ENCODE peak calls at places on chromosomes 6 and 20, in ten cellular contexts. One of them, this sample, is unnamed.

GRCh38 chr6:88651400-88651799 is 312.0 kb downstream of the RNGTT start:
- DNase-seq in upper lobe of right lung: no peak
- DNase-seq in stimulated activated naive CD8-positive, alpha-beta T cell treated with anti-CD3 and anti-CD28 coated beads, Interleukin-15, Interleukin-2, amounts not matched to agents 100 U/mL and 50 U/mL, for 24 hours: no peak
- DNase-seq in keratinocyte: no peak
- DNase-seq in PC-9: no peak
- DNase-seq in AG09319: no peak
- DNase-seq in kidney: no peak
- DNase-seq in cerebellum: no peak
- DNase-seq in skeletal muscle cell: no peak
- DNase-seq in GM23248: no peak
- DNase-seq in this sample: no peak

GRCh38 chr6:122749451-122750050 is 30.0 kb upstream of the FABP7 start:
- DNase-seq in upper lobe of right lung: no peak
- DNase-seq in stimulated activated naive CD8-positive, alpha-beta T cell treated with anti-CD3 and anti-CD28 coated beads, Interleukin-15, Interleukin-2, amounts not matched to agents 100 U/mL and 50 U/mL, for 24 hours: no peak
- DNase-seq in keratinocyte: no peak
- DNase-seq in PC-9: no peak
- DNase-seq in AG09319: no peak
- DNase-seq in kidney: no peak
- DNase-seq in cerebellum: no peak
- DNase-seq in skeletal muscle cell: no peak
- DNase-seq in GM23248: no peak
- DNase-seq in this sample: no peak

GRCh38 chr6:53441035-53441493 is 92.3 kb upstream of the ELOVL5 start:
- DNase-seq in upper lobe of right lung: no peak
- DNase-seq in stimulated activated naive CD8-positive, alpha-beta T cell treated with anti-CD3 and anti-CD28 coated beads, Interleukin-15, Interleukin-2, amounts not matched to agents 100 U/mL and 50 U/mL, for 24 hours: no peak
- DNase-seq in keratinocyte: no peak
- DNase-seq in PC-9: no peak
- DNase-seq in AG09319: no peak
- DNase-seq in kidney: no peak
- DNase-seq in cerebellum: no peak
- DNase-seq in skeletal muscle cell: no peak
- DNase-seq in GM23248: peak
- DNase-seq in this sample: no peak

GRCh38 chr6:73182021-73182607 is 43.2 kb downstream of the KHDC1L start:
- DNase-seq in upper lobe of right lung: no peak
- DNase-seq in stimulated activated naive CD8-positive, alpha-beta T cell treated with anti-CD3 and anti-CD28 coated beads, Interleukin-15, Interleukin-2, amounts not matched to agents 100 U/mL and 50 U/mL, for 24 hours: no peak
- DNase-seq in keratinocyte: no peak
- DNase-seq in PC-9: no peak
- DNase-seq in AG09319: no peak
- DNase-seq in kidney: no peak
- DNase-seq in cerebellum: no peak
- DNase-seq in skeletal muscle cell: no peak
- DNase-seq in GM23248: no peak
- DNase-seq in this sample: no peak

GRCh38 chr20:13286600-13286999 is 65.5 kb downstream of the ISM1 start:
- DNase-seq in upper lobe of right lung: peak
- DNase-seq in stimulated activated naive CD8-positive, alpha-beta T cell treated with anti-CD3 and anti-CD28 coated beads, Interleukin-15, Interleukin-2, amounts not matched to agents 100 U/mL and 50 U/mL, for 24 hours: no peak
- DNase-seq in keratinocyte: peak
- DNase-seq in PC-9: no peak
- DNase-seq in AG09319: no peak
- DNase-seq in kidney: no peak
- DNase-seq in cerebellum: no peak
- DNase-seq in skeletal muscle cell: no peak
- DNase-seq in GM23248: no peak
- DNase-seq in this sample: no peak

GRCh38 chr6:151082079-151082478 is 157.7 kb upstream of the AKAP12 start:
- DNase-seq in upper lobe of right lung: no peak
- DNase-seq in stimulated activated naive CD8-positive, alpha-beta T cell treated with anti-CD3 and anti-CD28 coated beads, Interleukin-15, Interleukin-2, amounts not matched to agents 100 U/mL and 50 U/mL, for 24 hours: no peak
- DNase-seq in keratinocyte: no peak
- DNase-seq in PC-9: peak
- DNase-seq in AG09319: no peak
- DNase-seq in kidney: no peak
- DNase-seq in cerebellum: no peak
- DNase-seq in skeletal muscle cell: no peak
- DNase-seq in GM23248: no peak
- DNase-seq in this sample: no peak

GRCh38 chr20:25991051-25991755 is 294.6 kb upstream of the ZNF337 start:
- DNase-seq in upper lobe of right lung: no peak
- DNase-seq in stimulated activated naive CD8-positive, alpha-beta T cell treated with anti-CD3 and anti-CD28 coated beads, Interleukin-15, Interleukin-2, amounts not matched to agents 100 U/mL and 50 U/mL, for 24 hours: no peak
- DNase-seq in keratinocyte: no peak
- DNase-seq in PC-9: no peak
- DNase-seq in AG09319: no peak
- DNase-seq in kidney: no peak
- DNase-seq in cerebellum: no peak
- DNase-seq in skeletal muscle cell: no peak
- DNase-seq in GM23248: no peak
- DNase-seq in this sample: no peak

GRCh38 chr6:7615611-7616383 is 25.8 kb downstream of the SNRNP48 start:
- DNase-seq in upper lobe of right lung: no peak
- DNase-seq in stimulated activated naive CD8-positive, alpha-beta T cell treated with anti-CD3 and anti-CD28 coated beads, Interleukin-15, Interleukin-2, amounts not matched to agents 100 U/mL and 50 U/mL, for 24 hours: peak
- DNase-seq in keratinocyte: peak
- DNase-seq in PC-9: peak
- DNase-seq in AG09319: peak
- DNase-seq in kidney: no peak
- DNase-seq in cerebellum: peak
- DNase-seq in skeletal muscle cell: no peak
- DNase-seq in GM23248: peak
- DNase-seq in this sample: no peak

GRCh38 chr6:155100087-155100486 is 105.0 kb downstream of the TIAM2 start:
- DNase-seq in upper lobe of right lung: no peak
- DNase-seq in stimulated activated naive CD8-positive, alpha-beta T cell treated with anti-CD3 and anti-CD28 coated beads, Interleukin-15, Interleukin-2, amounts not matched to agents 100 U/mL and 50 U/mL, for 24 hours: no peak
- DNase-seq in keratinocyte: no peak
- DNase-seq in PC-9: no peak
- DNase-seq in AG09319: no peak
- DNase-seq in kidney: no peak
- DNase-seq in cerebellum: peak
- DNase-seq in skeletal muscle cell: peak
- DNase-seq in GM23248: no peak
- DNase-seq in this sample: peak

GRCh38 chr6:26243742-26244141 is 121.3 kb upstream of the BTN3A2 start:
- DNase-seq in upper lobe of right lung: no peak
- DNase-seq in stimulated activated naive CD8-positive, alpha-beta T cell treated with anti-CD3 and anti-CD28 coated beads, Interleukin-15, Interleukin-2, amounts not matched to agents 100 U/mL and 50 U/mL, for 24 hours: no peak
- DNase-seq in keratinocyte: no peak
- DNase-seq in PC-9: no peak
- DNase-seq in AG09319: no peak
- DNase-seq in kidney: no peak
- DNase-seq in cerebellum: no peak
- DNase-seq in skeletal muscle cell: no peak
- DNase-seq in GM23248: no peak
- DNase-seq in this sample: no peak

GRCh38 chr6:123193298-123193697 is 197.3 kb downstream of the CLVS2 start:
- DNase-seq in upper lobe of right lung: no peak
- DNase-seq in stimulated activated naive CD8-positive, alpha-beta T cell treated with anti-CD3 and anti-CD28 coated beads, Interleukin-15, Interleukin-2, amounts not matched to agents 100 U/mL and 50 U/mL, for 24 hours: no peak
- DNase-seq in keratinocyte: no peak
- DNase-seq in PC-9: no peak
- DNase-seq in AG09319: no peak
- DNase-seq in kidney: no peak
- DNase-seq in cerebellum: no peak
- DNase-seq in skeletal muscle cell: no peak
- DNase-seq in GM23248: no peak
- DNase-seq in this sample: no peak

GRCh38 chr20:61575151-61575937 is 323.3 kb downstream of the CDH4 start:
- DNase-seq in upper lobe of right lung: no peak
- DNase-seq in stimulated activated naive CD8-positive, alpha-beta T cell treated with anti-CD3 and anti-CD28 coated beads, Interleukin-15, Interleukin-2, amounts not matched to agents 100 U/mL and 50 U/mL, for 24 hours: no peak
- DNase-seq in keratinocyte: no peak
- DNase-seq in PC-9: no peak
- DNase-seq in AG09319: no peak
- DNase-seq in kidney: no peak
- DNase-seq in cerebellum: no peak
- DNase-seq in skeletal muscle cell: no peak
- DNase-seq in GM23248: no peak
- DNase-seq in this sample: no peak

GRCh38 chr6:133843098-133843497 is 45.8 kb upstream of the TCF21 start:
- DNase-seq in upper lobe of right lung: no peak
- DNase-seq in stimulated activated naive CD8-positive, alpha-beta T cell treated with anti-CD3 and anti-CD28 coated beads, Interleukin-15, Interleukin-2, amounts not matched to agents 100 U/mL and 50 U/mL, for 24 hours: no peak
- DNase-seq in keratinocyte: no peak
- DNase-seq in PC-9: no peak
- DNase-seq in AG09319: no peak
- DNase-seq in kidney: no peak
- DNase-seq in cerebellum: no peak
- DNase-seq in skeletal muscle cell: no peak
- DNase-seq in GM23248: no peak
- DNase-seq in this sample: no peak

GRCh38 chr20:64166712-64167615 is 2.7 kb downstream of the MYT1 start:
- DNase-seq in upper lobe of right lung: no peak
- DNase-seq in stimulated activated naive CD8-positive, alpha-beta T cell treated with anti-CD3 and anti-CD28 coated beads, Interleukin-15, Interleukin-2, amounts not matched to agents 100 U/mL and 50 U/mL, for 24 hours: no peak
- DNase-seq in keratinocyte: no peak
- DNase-seq in PC-9: no peak
- DNase-seq in AG09319: no peak
- DNase-seq in kidney: peak
- DNase-seq in cerebellum: peak
- DNase-seq in skeletal muscle cell: no peak
- DNase-seq in GM23248: peak
- DNase-seq in this sample: no peak

GRCh38 chr6:149130093-149130872 is 187.2 kb upstream of the TAB2 start:
- DNase-seq in upper lobe of right lung: no peak
- DNase-seq in stimulated activated naive CD8-positive, alpha-beta T cell treated with anti-CD3 and anti-CD28 coated beads, Interleukin-15, Interleukin-2, amounts not matched to agents 100 U/mL and 50 U/mL, for 24 hours: no peak
- DNase-seq in keratinocyte: no peak
- DNase-seq in PC-9: peak
- DNase-seq in AG09319: no peak
- DNase-seq in kidney: no peak
- DNase-seq in cerebellum: no peak
- DNase-seq in skeletal muscle cell: no peak
- DNase-seq in GM23248: peak
- DNase-seq in this sample: no peak

GRCh38 chr6:10411915-10412164 is 3.0 kb downstream of the TFAP2A start:
- DNase-seq in upper lobe of right lung: no peak
- DNase-seq in stimulated activated naive CD8-positive, alpha-beta T cell treated with anti-CD3 and anti-CD28 coated beads, Interleukin-15, Interleukin-2, amounts not matched to agents 100 U/mL and 50 U/mL, for 24 hours: no peak
- DNase-seq in keratinocyte: no peak
- DNase-seq in PC-9: no peak
- DNase-seq in AG09319: no peak
- DNase-seq in kidney: no peak
- DNase-seq in cerebellum: peak
- DNase-seq in skeletal muscle cell: no peak
- DNase-seq in GM23248: no peak
- DNase-seq in this sample: no peak

GRCh38 chr20:57882451-57883161 is 172.8 kb upstream of the PMEPA1 start:
- DNase-seq in upper lobe of right lung: no peak
- DNase-seq in stimulated activated naive CD8-positive, alpha-beta T cell treated with anti-CD3 and anti-CD28 coated beads, Interleukin-15, Interleukin-2, amounts not matched to agents 100 U/mL and 50 U/mL, for 24 hours: no peak
- DNase-seq in keratinocyte: no peak
- DNase-seq in PC-9: peak
- DNase-seq in AG09319: no peak
- DNase-seq in kidney: no peak
- DNase-seq in cerebellum: no peak
- DNase-seq in skeletal muscle cell: no peak
- DNase-seq in GM23248: peak
- DNase-seq in this sample: no peak

GRCh38 chr6:104472245-104472644 is 387.5 kb downstream of the HACE1 start:
- DNase-seq in upper lobe of right lung: no peak
- DNase-seq in stimulated activated naive CD8-positive, alpha-beta T cell treated with anti-CD3 and anti-CD28 coated beads, Interleukin-15, Interleukin-2, amounts not matched to agents 100 U/mL and 50 U/mL, for 24 hours: no peak
- DNase-seq in keratinocyte: no peak
- DNase-seq in PC-9: no peak
- DNase-seq in AG09319: no peak
- DNase-seq in kidney: no peak
- DNase-seq in cerebellum: peak
- DNase-seq in skeletal muscle cell: no peak
- DNase-seq in GM23248: no peak
- DNase-seq in this sample: no peak